ENCODE peak calls at places on chromosome 12, in four cellular contexts. K is WERI-Rb-1, M is GM23248, W is heart left ventricle. X is an unnamed sample. For H3K36me3, the result is how much of the 10 kb centered on the place peaks cover.

GRCh38 chr12:29895966-29896365 is 112.2 kb upstream of the TMTC1 start:
- DNase-seq in K (no peak), M (no peak), W (no peak), X (no peak)

GRCh38 chr12:51714666-51715065 is 123.6 kb downstream of the SCN8A start:
- DNase-seq in K (no peak), M (peak), W (no peak), X (no peak)

GRCh38 chr12:132423251-132424117 is 66.5 kb upstream of the FBRSL1 start:
- DNase-seq in K (no peak), M (peak), W (no peak), X (no peak)

GRCh38 chr12:19018302-19018980 is 111.1 kb upstream of the PLEKHA5 start:
- DNase-seq in K (no peak), M (peak), W (no peak), X (no peak)

GRCh38 chr12:82574191-82574590 is 112.5 kb upstream of the TMTC2 start:
- DNase-seq in K (no peak), M (no peak), W (no peak), X (no peak)

GRCh38 chr12:126989532-126989931 is 1277.4 kb upstream of the TMEM132C start:
- DNase-seq in K (no peak), M (no peak), W (no peak), X (no peak)

GRCh38 chr12:65074932-65075331 is 46.2 kb downstream of the WIF1 start:
- DNase-seq in K (no peak), M (no peak), W (no peak), X (no peak)

GRCh38 chr12:45216297-45216982 is 545 bp downstream of the ANO6 start:
- DNase-seq in K (peak), M (peak), W (peak), X (peak)

GRCh38 chr12:17076335-17076734 is 470.4 kb upstream of the LMO3 start:
- DNase-seq in K (no peak), M (no peak), W (no peak), X (no peak)

GRCh38 chr12:11433664-11434063 is 38.3 kb upstream of the PRB2 start:
- DNase-seq in K (no peak), M (no peak), W (no peak), X (no peak)

GRCh38 chr12:13941258-13942249 is 39.8 kb downstream of the GRIN2B start:
- DNase-seq in K (peak), M (peak), W (no peak), X (no peak)

GRCh38 chr12:19312637-19313036 is 126.7 kb upstream of the AEBP2 start:
- DNase-seq in K (no peak), M (no peak), W (no peak), X (no peak)

GRCh38 chr12:45170456-45171042 is 45.3 kb upstream of the ANO6 start:
- DNase-seq in K (peak), M (peak), W (peak), X (peak)

GRCh38 chr12:49983892-49984291 is 11.1 kb downstream of the AQP6 start:
- DNase-seq in K (peak), M (peak), W (no peak), X (no peak)

GRCh38 chr12:78671295-78671694 is 193.3 kb upstream of the SYT1 start:
- DNase-seq in K (no peak), M (peak), W (no peak), X (no peak)

GRCh38 chr12:101277443-101277842 is 2.5 kb upstream of the UTP20 start:
- DNase-seq in K (no peak), M (peak), W (no peak), X (no peak)

GRCh38 chr12:106767954-106768501 is 6.5 kb upstream of the RIC8B start:
- DNase-seq in K (no peak), M (no peak), W (no peak), X (no peak)

GRCh38 chr12:88309546-88309945 is 167.4 kb downstream of the TMTC3 start:
- DNase-seq in K (no peak), M (peak), W (no peak), X (no peak)

GRCh38 chr12:13727707-13728147 is 253.7 kb downstream of the GRIN2B start:
- DNase-seq in K (no peak), M (no peak), W (no peak), X (no peak)

GRCh38 chr12:121791671-121792496 is 1.6 kb downstream of the RHOF start:
- DNase-seq in K (no peak), M (no peak), W (no peak), X (peak)

GRCh38 chr12:115273446-115273845 is 589.5 kb upstream of the TBX3 start:
- DNase-seq in K (no peak), M (no peak), W (no peak), X (no peak)

GRCh38 chr12:34292736-34293625 is 270.7 kb downstream of the ALG10 start:
- DNase-seq in K (peak), M (no peak), W (no peak), X (peak)

GRCh38 chr12:13857750-13858149 is 123.7 kb downstream of the GRIN2B start:
- DNase-seq in K (no peak), M (no peak), W (no peak), X (no peak)

GRCh38 chr12:46663297-46663696 is 162.5 kb downstream of the SLC38A4 start:
- DNase-seq in K (no peak), M (no peak), W (no peak), X (no peak)

GRCh38 chr12:30286345-30286926 is 409.2 kb downstream of the IPO8 start:
- DNase-seq in K (peak), M (peak), W (no peak), X (no peak)

GRCh38 chr12:79664518-79664917 is 26.2 kb downstream of the PAWR start:
- DNase-seq in K (no peak), M (no peak), W (no peak), X (no peak)

GRCh38 chr12:18454330-18454729 is 193.0 kb downstream of the PIK3C2G start:
- DNase-seq in K (no peak), M (no peak), W (no peak), X (no peak)

GRCh38 chr12:108884116-108885012 is 4.5 kb downstream of the DAO start:
- DNase-seq in K (peak), M (peak), W (peak), X (peak)

GRCh38 chr12:126362490-126362889 is 1297.3 kb downstream of the AACS start:
- DNase-seq in K (no peak), M (no peak), W (no peak), X (no peak)

GRCh38 chr12:103100226-103100866 is 142.9 kb downstream of the ASCL1 start:
- DNase-seq in K (peak), M (no peak), W (no peak), X (no peak)

GRCh38 chr12:81949721-81950120 is 190.6 kb upstream of the PPFIA2 start:
- DNase-seq in K (no peak), M (no peak), W (no peak), X (no peak)

GRCh38 chr12:26011099-26011498 is 52.6 kb downstream of the RASSF8 start:
- DNase-seq in K (no peak), M (peak), W (no peak), X (no peak)
- H3K27ac ChIP-seq in K (no peak), M (peak), W (peak), X (peak)

GRCh38 chr12:91078501-91078900 is 20.7 kb upstream of the KERA start:
- DNase-seq in K (no peak), M (no peak), W (no peak), X (no peak)

GRCh38 chr12:91072931-91073330 is 15.1 kb upstream of the KERA start:
- DNase-seq in K (no peak), M (no peak), W (no peak), X (no peak)

GRCh38 chr12:91074851-91075250 is 17.0 kb upstream of the KERA start:
- DNase-seq in K (no peak), M (no peak), W (no peak), X (no peak)

GRCh38 chr12:91077228-91077954 is 19.6 kb upstream of the KERA start:
- DNase-seq in K (no peak), M (no peak), W (no peak), X (no peak)

GRCh38 chr12:91074068-91074819 is 16.4 kb upstream of the KERA start:
- DNase-seq in K (no peak), M (peak), W (no peak), X (no peak)
- H3K4me3 ChIP-seq in K (no peak), M (no peak), W (no peak), X (no peak)

DNA sequence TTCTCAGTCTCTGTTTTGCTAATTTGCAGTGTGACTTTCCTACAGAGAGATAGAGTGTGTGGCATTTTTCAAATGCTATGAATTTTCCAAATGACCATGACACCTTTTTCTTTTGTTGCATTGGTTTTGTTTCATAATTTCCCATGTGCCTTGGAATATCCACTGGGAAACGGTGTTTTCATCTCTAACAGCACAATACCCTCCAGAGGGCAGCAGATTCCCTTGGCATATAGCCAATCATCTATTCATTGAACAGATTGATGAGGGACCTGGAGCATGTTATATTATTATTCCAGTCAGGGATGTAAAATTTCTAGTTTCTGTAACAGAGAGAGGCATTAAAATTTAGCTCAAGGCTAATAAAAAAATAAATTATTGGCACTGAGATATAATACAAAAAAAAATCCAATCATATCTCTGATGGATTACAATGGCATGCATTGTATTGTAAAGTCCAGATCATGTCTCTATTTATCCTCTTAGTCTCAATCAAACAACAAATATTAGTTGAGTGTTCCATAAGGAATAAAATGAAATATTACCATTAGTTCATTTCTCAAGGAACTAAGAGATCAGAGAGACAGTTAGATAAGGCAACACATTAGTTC is 29.6 kb upstream of the NTN4 start:
- DNase-seq in K (peak), M (peak), W (no peak), X (no peak)
- H3K36me3 ChIP-seq in K (under half), M (under half), W (under half), X (under half)

GRCh38 chr12:56028511-56029165 is 7.8 kb downstream of the IKZF4 start:
- DNase-seq in K (no peak), M (peak), W (no peak), X (no peak)

GRCh38 chr12:56029666-56030293 is 8.9 kb downstream of the IKZF4 start:
- DNase-seq in K (peak), M (peak), W (no peak), X (no peak)

GRCh38 chr12:56034586-56035332 is 7.0 kb upstream of the RPS26 start:
- DNase-seq in K (no peak), M (no peak), W (no peak), X (no peak)

GRCh38 chr12:56032006-56032405 is 9.7 kb upstream of the RPS26 start:
- DNase-seq in K (no peak), M (no peak), W (no peak), X (no peak)

GRCh38 chr12:56029166-56029519 is 8.3 kb downstream of the IKZF4 start:
- DNase-seq in K (no peak), M (peak), W (no peak), X (no peak)
- H3K27ac ChIP-seq in K (no peak), M (peak), W (no peak), X (peak)

DNA sequence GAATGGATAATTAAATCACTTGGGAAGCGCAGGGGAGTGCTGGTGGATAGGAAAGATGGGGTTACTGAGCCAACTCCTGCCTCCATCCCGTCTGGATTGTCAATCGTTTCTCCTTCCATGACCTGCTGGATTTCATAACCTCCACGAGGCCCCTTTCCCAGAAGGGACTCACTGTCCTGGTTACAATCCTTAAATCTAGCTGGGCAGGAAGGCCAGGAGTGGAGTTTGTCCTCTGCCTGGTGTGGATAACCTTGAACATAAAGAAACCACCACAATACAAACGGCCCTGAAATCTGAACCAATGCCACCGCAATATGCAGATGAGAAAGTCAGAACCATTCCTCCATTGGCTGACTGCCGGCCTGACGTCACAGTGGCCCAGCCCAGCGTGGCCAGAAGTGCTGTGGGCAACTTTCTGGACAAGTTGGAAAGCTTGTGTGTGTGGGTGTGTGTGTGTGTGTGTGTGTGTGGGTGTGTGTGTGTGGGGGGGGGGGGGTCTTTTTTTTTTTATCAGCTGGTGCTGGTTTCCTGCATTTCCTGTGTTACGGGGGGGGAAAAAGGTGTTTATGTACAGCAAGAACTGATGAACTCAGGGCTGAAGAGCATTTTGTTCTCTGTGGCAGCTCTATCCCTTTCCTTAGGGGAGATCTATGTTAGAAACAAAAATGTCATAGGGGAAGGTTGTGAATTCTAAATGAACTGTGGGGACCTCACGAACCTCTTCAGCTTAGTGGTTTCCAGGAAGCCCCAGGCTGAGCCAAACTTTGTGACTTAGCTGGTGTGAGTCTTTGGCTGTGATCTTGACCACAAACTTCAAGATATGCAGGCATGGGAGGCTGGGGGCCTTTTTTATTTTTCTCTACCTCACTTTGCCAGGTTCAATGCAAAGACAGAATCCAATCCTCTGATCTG is 81.6 kb upstream of the MED13L start:
- DNase-seq in K (peak), M (peak), W (peak), X (peak)
- H3K4me3 ChIP-seq in K (no peak), M (peak), W (peak), X (peak)

GRCh38 chr12:89946518-89946917 is 237.9 kb upstream of the ATP2B1 start:
- DNase-seq in K (no peak), M (no peak), W (no peak), X (no peak)
- H3K36me3 ChIP-seq in K (under half), M (under half), W (under half), X (under half)

GRCh38 chr12:124544311-124544970 is 23.0 kb downstream of the NCOR2 start:
- DNase-seq in K (peak), M (no peak), W (no peak), X (no peak)

GRCh38 chr12:124543591-124544310 is 23.7 kb downstream of the NCOR2 start:
- DNase-seq in K (peak), M (peak), W (no peak), X (no peak)

GRCh38 chr12:124542021-124542941 is 25.1 kb downstream of the NCOR2 start:
- DNase-seq in K (no peak), M (peak), W (no peak), X (no peak)

GRCh38 chr12:124544983-124545382 is 22.4 kb downstream of the NCOR2 start:
- DNase-seq in K (no peak), M (no peak), W (no peak), X (no peak)

DNA sequence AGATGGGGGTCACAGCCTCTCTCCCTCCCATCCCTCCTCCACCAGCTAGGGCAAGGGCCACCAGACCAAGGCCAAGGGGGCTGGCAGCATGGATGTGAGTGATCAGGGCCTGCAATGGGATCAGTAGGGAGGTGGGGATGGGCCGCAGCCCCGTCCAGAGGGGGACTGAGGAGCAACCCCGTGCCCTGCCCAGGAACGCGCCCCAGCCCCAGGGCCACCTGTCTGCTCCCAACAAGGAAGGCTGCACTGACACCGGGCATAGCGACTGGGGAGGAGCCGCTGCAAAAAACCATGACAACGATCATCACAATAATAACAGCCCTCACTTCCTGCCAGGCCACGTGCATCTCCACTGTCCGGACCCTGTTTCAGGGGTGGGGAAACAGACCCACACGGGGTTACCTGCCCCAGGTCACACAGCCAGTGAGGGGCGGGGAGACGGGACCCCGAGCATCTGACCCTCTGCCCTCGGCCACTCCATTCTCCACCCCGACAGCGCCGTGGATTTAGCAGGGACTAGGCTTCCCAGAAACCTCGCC is 24.3 kb downstream of the NCOR2 start:
- DNase-seq in K (no peak), M (peak), W (no peak), X (no peak)
- H3K27ac ChIP-seq in K (peak), M (no peak), W (no peak), X (no peak)

DNA sequence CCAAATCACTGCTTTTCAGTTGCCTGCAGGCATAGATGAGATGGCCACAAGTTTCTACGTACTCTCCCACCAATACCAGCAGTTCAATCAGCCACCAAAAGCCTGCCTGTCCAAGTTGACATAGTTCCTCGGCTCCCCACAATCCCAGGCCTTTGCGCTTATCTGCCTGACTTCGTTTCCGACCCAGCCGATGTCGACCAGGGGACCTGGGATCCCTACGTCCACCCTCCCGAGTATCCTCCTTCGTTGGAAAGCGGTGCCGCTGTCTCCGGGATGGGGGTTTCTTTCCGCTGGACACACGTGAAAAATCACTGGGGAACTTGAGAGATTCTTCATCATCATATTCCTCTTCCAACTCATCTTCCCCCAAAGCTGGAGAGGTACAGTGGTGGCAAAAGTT is 1.6 kb downstream of the DNAJC14 start:
- DNase-seq in K (no peak), M (no peak), W (no peak), X (no peak)
- H3K4me3 ChIP-seq in K (no peak), M (no peak), W (peak), X (peak)

DNA sequence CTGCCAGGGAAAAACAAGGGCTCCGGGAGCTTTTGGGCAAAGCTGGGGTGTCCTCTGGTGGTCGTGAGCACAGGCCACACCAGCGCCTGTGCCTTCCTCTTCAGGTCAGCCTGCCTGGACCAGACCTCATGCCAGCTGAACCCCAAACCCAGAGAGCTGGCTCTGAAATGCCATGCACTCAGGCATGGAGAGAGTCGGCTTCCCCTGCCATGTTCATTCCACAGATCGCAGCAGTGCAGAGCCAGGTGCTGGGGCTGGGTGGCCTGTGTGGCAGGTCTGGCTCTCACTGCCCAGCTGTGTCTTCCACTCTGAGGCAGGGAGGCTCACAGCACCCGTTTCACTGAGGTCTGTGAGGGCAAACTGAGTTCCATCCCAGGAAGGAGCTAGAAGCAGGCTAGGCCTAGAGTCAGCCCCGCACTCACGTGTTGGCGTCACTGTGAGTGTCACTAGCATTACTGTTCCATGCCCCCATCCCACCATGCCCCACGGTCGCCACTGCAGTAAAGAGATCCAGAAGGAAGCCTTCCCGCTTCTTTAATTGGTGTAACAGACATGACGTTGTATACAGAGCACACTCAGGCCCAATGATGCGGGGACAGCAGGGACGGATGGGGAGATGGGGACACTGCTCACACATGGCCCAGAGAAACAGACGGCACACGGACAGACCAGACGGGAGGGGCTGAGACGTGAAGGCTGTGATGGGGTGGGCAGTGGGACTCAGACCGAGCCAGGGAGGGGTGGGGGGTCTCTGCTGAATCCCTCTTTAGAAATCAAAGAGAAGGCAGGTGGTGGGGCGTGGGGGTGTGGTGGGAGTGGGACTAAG is 2.7 kb downstream of the ARL6IP4 start:
- DNase-seq in K (no peak), M (no peak), W (no peak), X (no peak)
- H3K36me3 ChIP-seq in K (under half), M (under half), W (under half), X (under half)

GRCh38 chr12:53652366-53652765 is 23.5 kb downstream of the ATP5MC2 start:
- DNase-seq in K (no peak), M (peak), W (no peak), X (no peak)
- H3K27ac ChIP-seq in K (no peak), M (no peak), W (no peak), X (no peak)

X was measured in upper lobe of right lung.